ENCODE peak calls at places on chromosome 14, in eight cellular contexts. O, D, A, X, U, E, C and K are unnamed samples.

GRCh38 chr14:73259837-73260236 is 22.5 kb downstream of the PAPLN start:
- DNase-seq in O (no peak), D (no peak), A (no peak), X (no peak), U (no peak), E (no peak), C (no peak), K (no peak)

GRCh38 chr14:51805541-51805940 is 54.9 kb upstream of the GNG2 start:
- DNase-seq in O (no peak), D (no peak), A (no peak), X (no peak), U (no peak), E (no peak), C (no peak), K (no peak)

GRCh38 chr14:104964546-104964945 is 13.6 kb downstream of the AHNAK2 start:
- DNase-seq in O (no peak), D (no peak), A (no peak), X (no peak), U (no peak), E (no peak), C (no peak), K (no peak)

GRCh38 chr14:23425169-23425568 is 10.3 kb downstream of the MYH7 start:
- DNase-seq in O (no peak), D (no peak), A (no peak), X (no peak), U (no peak), E (no peak), C (no peak), K (no peak)

GRCh38 chr14:69682607-69683263 is 71.3 kb downstream of the SUSD6 start:
- DNase-seq in O (no peak), D (no peak), A (no peak), X (no peak), U (no peak), E (no peak), C (no peak), K (no peak)

GRCh38 chr14:95490727-95491451 is 25.6 kb downstream of the SYNE3 start:
- DNase-seq in O (peak; percentile 54), D (peak; percentile 76), A (peak; percentile 12), X (peak; percentile 36), U (peak; percentile 67), E (no peak), C (no peak), K (peak; percentile 64)

GRCh38 chr14:81855007-81855406 is 321.4 kb upstream of the SEL1L start:
- DNase-seq in O (no peak), D (no peak), A (no peak), X (no peak), U (no peak), E (no peak), C (no peak), K (no peak)

GRCh38 chr14:104799657-104800599 is 973 bp upstream of the ZBTB42 start:
- DNase-seq in O (peak; percentile 86), D (peak; percentile 92), A (no peak), X (no peak), U (peak; percentile 69), E (peak; percentile 84), C (peak; percentile 94), K (peak; percentile 93)

GRCh38 chr14:73188501-73188903 is 48.8 kb upstream of the PAPLN start:
- DNase-seq in O (no peak), D (no peak), A (no peak), X (peak; percentile 45), U (no peak), E (no peak), C (no peak), K (no peak)

GRCh38 chr14:73248294-73248868 is 11.1 kb downstream of the PAPLN start:
- DNase-seq in O (no peak), D (no peak), A (no peak), X (no peak), U (no peak), E (no peak), C (no peak), K (no peak)

GRCh38 chr14:58638231-58639205 is 756 bp downstream of the DACT1 start:
- DNase-seq in O (peak; percentile 30), D (peak; percentile 15), A (no peak), X (peak; percentile 10), U (no peak), E (no peak), C (peak; percentile 66), K (peak; percentile 69)

GRCh38 chr14:74567646-74568379 is 44.2 kb downstream of the LTBP2 start:
- DNase-seq in O (no peak), D (no peak), A (no peak), X (no peak), U (no peak), E (no peak), C (no peak), K (peak; percentile 21)

GRCh38 chr14:65501328-65501727 is 88.8 kb downstream of the FUT8 start:
- DNase-seq in O (no peak), D (no peak), A (no peak), X (no peak), U (no peak), E (no peak), C (no peak), K (no peak)

GRCh38 chr14:53247596-53248370 is 94.7 kb upstream of the DDHD1 start:
- DNase-seq in O (no peak), D (no peak), A (no peak), X (no peak), U (no peak), E (no peak), C (no peak), K (no peak)

GRCh38 chr14:39184628-39185255 is 9.7 kb downstream of the PNN start:
- DNase-seq in O (no peak), D (no peak), A (no peak), X (no peak), U (no peak), E (no peak), C (no peak), K (no peak)
- TF ChIP-seq POLR2A in O (no peak), D (no peak), A (no peak), X (no peak), U (no peak), E (no peak), C (no peak), K (no peak)

DNA sequence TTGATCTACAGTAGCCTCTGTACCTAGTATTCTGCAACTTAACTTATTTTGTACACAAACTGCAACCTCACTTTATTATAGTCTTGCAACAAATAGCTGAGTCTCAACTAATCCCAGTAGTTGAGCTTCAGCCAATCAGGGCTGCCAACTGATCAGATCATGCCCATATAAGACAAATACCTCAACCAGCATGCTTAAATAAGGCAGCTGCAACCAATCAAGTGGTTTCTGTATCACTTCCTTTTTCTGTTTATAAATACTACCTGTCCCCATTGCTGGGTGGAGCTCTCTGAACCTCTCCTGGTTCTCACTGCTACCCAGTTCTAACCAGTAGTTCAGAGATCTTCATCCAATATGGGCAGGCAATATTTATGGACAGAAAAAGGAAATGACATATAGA is 248.5 kb upstream of the FBXO33 start:
- DNase-seq in O (no peak), D (no peak), A (no peak), X (no peak), U (no peak), E (no peak), C (no peak), K (no peak)
- H3K9me3 ChIP-seq in O (no peaks in the 10 kb centered on the region), D (no peaks in the 10 kb centered on the region), A (no peaks in the 10 kb centered on the region), X (no peaks in the 10 kb centered on the region), U (no peaks in the 10 kb centered on the region), E (no peaks in the 10 kb centered on the region), C (no peaks in the 10 kb centered on the region), K (no peaks in the 10 kb centered on the region)

GRCh38 chr14:99579077-99579836 is 24.8 kb downstream of the CCDC85C start:
- DNase-seq in O (no peak), D (peak; percentile 86), A (no peak), X (peak; percentile 35), U (no peak), E (peak; percentile 92), C (no peak), K (no peak)
- H3K27ac ChIP-seq in O (no peak overlapping the region), D (peak overlapping the region; percentile 82), A (peak overlapping the region; percentile 85), X (peak overlapping the region; percentile 78), U (peak overlapping the region; percentile 53), E (peak overlapping the region; percentile 92), C (peak overlapping the region; percentile 94), K (peak overlapping the region; percentile 80)

GRCh38 chr14:20989787-20990600 is at the start of gene METTL17:
- DNase-seq in O (peak; percentile 90), D (peak; percentile 92), A (peak; percentile 93), X (peak; percentile 98), U (peak; percentile 88), E (peak; percentile 90), C (peak; percentile 98), K (peak; percentile 95)
- TF ChIP-seq POLR2A in O (peak; percentile 54), D (peak; percentile 77), A (peak; percentile 44), X (peak; percentile 70), U (no peak), E (peak; percentile 74), C (peak; percentile 79), K (no peak)

GRCh38 chr14:30160608-30161007 is 233.0 kb upstream of the PRKD1 start:
- DNase-seq in O (no peak), D (no peak), A (no peak), X (no peak), U (no peak), E (no peak), C (no peak), K (no peak)
- H3K9me3 ChIP-seq in O (no peaks in the 10 kb centered on the region), D (no peaks in the 10 kb centered on the region), A (peaks cover 7% of the 10 kb centered on the region), X (no peaks in the 10 kb centered on the region), U (no peaks in the 10 kb centered on the region), E (no peaks in the 10 kb centered on the region), C (no peaks in the 10 kb centered on the region), K (no peaks in the 10 kb centered on the region)

GRCh38 chr14:61331992-61332657 is 10.7 kb downstream of the PRKCH start:
- DNase-seq in O (no peak), D (no peak), A (no peak), X (no peak), U (no peak), E (no peak), C (no peak), K (no peak)

GRCh38 chr14:61332658-61333029 is 11.3 kb downstream of the PRKCH start:
- DNase-seq in O (no peak), D (no peak), A (no peak), X (no peak), U (no peak), E (no peak), C (no peak), K (no peak)

GRCh38 chr14:61335876-61336275 is 14.5 kb downstream of the PRKCH start:
- DNase-seq in O (no peak), D (no peak), A (no peak), X (no peak), U (no peak), E (no peak), C (no peak), K (no peak)

GRCh38 chr14:61335049-61335448 is 13.7 kb downstream of the PRKCH start:
- DNase-seq in O (no peak), D (no peak), A (no peak), X (no peak), U (no peak), E (no peak), C (no peak), K (no peak)

DNA sequence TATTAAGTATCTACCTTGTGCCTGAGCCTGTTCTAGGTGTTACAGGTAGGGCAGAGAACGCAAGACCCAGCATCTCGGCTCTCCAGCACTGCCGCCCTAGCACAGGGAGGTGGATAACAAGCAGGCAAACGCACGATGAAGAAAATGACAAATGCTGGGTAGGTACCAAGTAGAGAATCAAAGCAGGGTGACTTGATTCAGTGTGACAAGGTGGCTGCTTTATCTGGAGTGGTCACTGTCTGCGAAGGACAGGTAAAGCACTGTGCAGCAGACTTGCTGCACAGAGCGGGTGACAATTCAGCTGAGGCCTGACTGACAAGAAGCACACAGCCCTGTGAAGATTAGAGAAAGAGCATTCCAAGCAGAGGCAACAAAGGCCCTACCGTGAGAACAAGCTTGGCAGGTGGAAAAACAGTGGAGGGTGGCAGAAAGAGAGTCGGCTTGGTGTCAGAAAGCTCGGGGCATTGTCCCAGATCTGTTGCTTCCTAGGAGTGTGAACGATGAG is 12.9 kb downstream of the PRKCH start:
- DNase-seq in O (no peak), D (no peak), A (no peak), X (no peak), U (no peak), E (no peak), C (no peak), K (no peak)
- H3K27ac ChIP-seq in O (no peak overlapping the region), D (peak overlapping the region; percentile 14), A (no peak overlapping the region), X (no peak overlapping the region), U (peak overlapping the region; percentile 65), E (peak overlapping the region; percentile 2), C (no peak overlapping the region), K (peak overlapping the region; percentile 20)